ENCODE peak calls at places on chromosome X, in four cellular contexts. F, R, M and U are unnamed samples.

GRCh38 chrX:17355976-17356375 is 19.0 kb upstream of the NHS start:
- DNase-seq in F (no peak), R (no peak), M (no peak), U (no peak)

GRCh38 chrX:119654112-119654531 is 38.8 kb downstream of the SEPTIN6 start:
- DNase-seq in F (no peak), R (peak), M (no peak), U (no peak)

GRCh38 chrX:132023896-132024386 is 839 bp downstream of the STK26 start:
- DNase-seq in F (peak), R (no peak), M (no peak), U (peak)

GRCh38 chrX:37993857-37994619 is 12.3 kb upstream of the SYTL5 start:
- DNase-seq in F (no peak), R (no peak), M (peak), U (no peak)

GRCh38 chrX:73126240-73126639 is 46.9 kb upstream of the PABPC1L2A start:
- DNase-seq in F (no peak), R (no peak), M (no peak), U (no peak)

GRCh38 chrX:133417364-133417763 is 2.1 kb upstream of the GPC4 start:
- DNase-seq in F (no peak), R (no peak), M (no peak), U (no peak)

GRCh38 chrX:10111364-10112148 is 45.2 kb upstream of the CLCN4 start:
- DNase-seq in F (no peak), R (no peak), M (peak), U (no peak)

GRCh38 chrX:85052636-85053343 is 49.1 kb downstream of the APOOL start:
- DNase-seq in F (no peak), R (no peak), M (no peak), U (no peak)

GRCh38 chrX:386239-386767 is 404 bp downstream of the PPP2R3B start:
- DNase-seq in F (no peak), R (no peak), M (no peak), U (no peak)

GRCh38 chrX:1520350-1520749 is 16.6 kb downstream of the P2RY8 start:
- DNase-seq in F (no peak), R (no peak), M (no peak), U (no peak)

GRCh38 chrX:67893931-67894330 is 350.1 kb downstream of the AR start:
- DNase-seq in F (no peak), R (no peak), M (no peak), U (no peak)

GRCh38 chrX:110399497-110399896 is 40.8 kb downstream of the RTL9 start:
- DNase-seq in F (no peak), R (no peak), M (no peak), U (no peak)

GRCh38 chrX:40140706-40141499 is 43.1 kb upstream of the BCOR start:
- DNase-seq in F (no peak), R (no peak), M (no peak), U (no peak)

GRCh38 chrX:82458207-82458754 is 1049.8 kb upstream of the POU3F4 start:
- DNase-seq in F (no peak), R (no peak), M (no peak), U (no peak)

GRCh38 chrX:107849747-107850478 is 24.2 kb downstream of the MID2 start:
- DNase-seq in F (no peak), R (no peak), M (no peak), U (no peak)
- TF ChIP-seq NRF1 in F (no peak), R (no peak), M (no peak), U (no peak)

DNA sequence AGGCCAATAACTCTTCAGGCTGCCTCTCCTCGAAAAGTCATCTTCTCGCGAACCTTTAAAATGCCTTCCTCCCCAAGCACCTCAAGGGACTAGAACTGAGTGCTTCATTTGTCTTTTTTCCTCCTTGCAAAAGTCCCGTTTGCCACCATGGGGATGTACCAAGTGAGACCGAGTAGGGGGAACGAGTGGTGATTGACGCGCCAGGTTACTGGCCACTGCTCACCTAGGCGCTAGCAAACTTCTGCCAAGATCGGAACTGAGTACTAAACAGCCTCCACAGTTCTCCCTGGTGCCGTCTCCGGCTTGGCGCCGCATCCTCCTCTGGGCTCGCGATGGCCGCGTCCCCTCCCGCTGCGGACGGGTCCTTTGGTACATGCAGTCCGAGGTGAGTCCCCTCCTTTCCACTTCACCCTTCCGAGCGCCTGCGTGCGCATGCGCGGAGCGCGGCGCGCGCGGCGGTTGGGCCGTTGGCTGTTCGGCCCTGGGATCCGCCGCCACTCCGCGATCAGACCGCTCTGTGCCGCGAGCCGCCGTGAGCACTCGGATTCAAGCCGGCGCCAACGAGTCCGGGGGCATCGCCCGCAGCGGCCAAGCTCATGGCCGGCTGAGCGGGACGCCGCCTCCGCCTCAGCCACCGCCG is at the start of gene CDK16:
- DNase-seq in F (peak), R (peak), M (peak), U (no peak)
- TF ChIP-seq NRF1 in F (peak), R (peak), M (peak), U (peak)

GRCh38 chrX:53294024-53294648 is 12.8 kb upstream of the IQSEC2 start:
- DNase-seq in F (no peak), R (no peak), M (no peak), U (no peak)
- TF ChIP-seq NRF1 in F (no peak), R (no peak), M (no peak), U (no peak)

DNA sequence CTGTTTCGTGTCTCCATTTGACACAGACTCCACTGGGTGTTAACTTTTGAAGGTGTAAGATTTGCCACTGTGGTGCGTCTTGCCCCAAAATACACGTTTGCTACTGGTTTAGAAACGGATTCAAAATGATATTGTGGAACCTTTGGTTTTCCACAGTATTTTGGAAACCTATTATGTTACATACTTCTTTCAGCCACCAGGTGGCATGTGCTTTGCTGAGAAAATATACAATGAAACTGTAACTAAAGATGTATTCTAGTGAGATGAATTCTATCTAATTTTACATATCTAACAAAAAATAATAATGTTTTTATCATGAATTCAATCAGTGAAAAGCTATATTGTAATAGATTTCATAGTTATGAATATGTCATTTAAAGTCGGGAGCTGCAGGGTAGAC is 28.4 kb upstream of the SLITRK4 start:
- DNase-seq in F (peak), R (peak), M (no peak), U (no peak)
- TF ChIP-seq NRF1 in F (no peak), R (no peak), M (no peak), U (no peak)

GRCh38 chrX:120668357-120668756 is 38.5 kb upstream of the C1GALT1C1 start:
- DNase-seq in F (no peak), R (no peak), M (no peak), U (no peak)

GRCh38 chrX:120660638-120661037 is 30.8 kb upstream of the C1GALT1C1 start:
- DNase-seq in F (no peak), R (no peak), M (no peak), U (no peak)

GRCh38 chrX:120664081-120664480 is 34.2 kb upstream of the C1GALT1C1 start:
- DNase-seq in F (no peak), R (no peak), M (no peak), U (no peak)
- TF ChIP-seq NRF1 in F (no peak), R (no peak), M (no peak), U (no peak)

DNA sequence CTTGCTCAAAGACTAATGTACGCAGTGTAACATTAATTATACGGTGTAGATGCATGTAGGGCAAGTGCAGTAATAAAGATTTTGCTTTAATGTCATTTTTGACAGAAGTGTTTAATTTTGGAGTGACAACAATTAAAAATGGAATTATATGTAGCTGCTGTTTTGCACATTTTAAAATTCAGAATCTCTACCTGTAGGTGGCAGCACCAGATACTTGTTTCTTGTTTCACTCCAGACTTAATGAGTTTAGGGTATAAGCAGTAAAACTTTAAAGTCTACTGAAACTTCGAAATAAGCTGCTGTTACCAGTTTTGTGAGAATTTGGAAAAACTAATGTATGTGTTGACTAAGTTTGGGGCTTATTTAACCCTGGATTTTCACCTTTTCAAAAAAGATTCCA is 144.9 kb downstream of the POLA1 start:
- DNase-seq in F (peak), R (peak), M (peak), U (no peak)
- TF ChIP-seq NRF1 in F (no peak), R (no peak), M (no peak), U (no peak)

GRCh38 chrX:13652256-13653021 is 502 bp upstream of the TCEANC start:
- DNase-seq in F (peak), R (peak), M (no peak), U (no peak)
- TF ChIP-seq NRF1 in F (no peak), R (no peak), M (no peak), U (no peak)